ENCODE peak calls at places on chromosomes 6 and 20, in seven cellular contexts. P, Y, N, G, O, R and B are unnamed samples.

GRCh38 chr6:363909-364308 is 27.6 kb upstream of the IRF4 start:
- DNase-seq in R (no peak), G (no peak), O (no peak), N (no peak), P (no peak), Y (no peak), B (no peak)

GRCh38 chr6:112835078-112835477 is 487.9 kb downstream of the RFPL4B start:
- DNase-seq in Y (no peak), O (no peak), N (no peak), P (no peak), R (no peak), G (no peak), B (no peak)

GRCh38 chr6:137977814-137978213 is 110.8 kb downstream of the TNFAIP3 start:
- DNase-seq in G (no peak), O (no peak), R (no peak), N (peak), P (no peak), Y (no peak), B (no peak)

GRCh38 chr6:93418448-93419303 is 683 bp downstream of the EPHA7 start:
- DNase-seq in Y (no peak), O (peak), N (peak), P (peak), G (no peak), R (no peak), B (peak)

GRCh38 chr20:21315138-21315537 is 12.0 kb downstream of the XRN2 start:
- DNase-seq in Y (peak), N (no peak), G (no peak), P (no peak), R (no peak), O (no peak), B (no peak)

GRCh38 chr6:68746376-68746775 is 111.3 kb downstream of the ADGRB3 start:
- DNase-seq in G (no peak), Y (no peak), O (no peak), R (no peak), P (no peak), N (no peak), B (no peak)

GRCh38 chr6:24330137-24330732 is 27.6 kb downstream of the DCDC2 start:
- DNase-seq in Y (peak), P (peak), O (no peak), G (no peak), R (no peak), N (no peak), B (no peak)

GRCh38 chr20:35344354-35344837 is 52.2 kb upstream of the FAM83C start:
- DNase-seq in G (no peak), R (no peak), Y (peak), O (no peak), P (no peak), N (no peak), B (peak)

GRCh38 chr6:46510656-46511055 is 19.4 kb upstream of the RCAN2 start:
- DNase-seq in O (no peak), P (no peak), R (no peak), G (peak), N (peak), Y (peak), B (peak)

GRCh38 chr6:154478021-154478651 is 32.3 kb downstream of the CNKSR3 start:
- DNase-seq in Y (no peak), N (peak), G (peak), O (peak), R (no peak), P (no peak), B (peak)

GRCh38 chr6:1129141-1129540 is 182.8 kb upstream of the FOXQ1 start:
- DNase-seq in R (peak), P (no peak), O (no peak), N (peak), Y (no peak), G (no peak), B (no peak)

GRCh38 chr6:113998811-113999210 is 27.9 kb upstream of the HDAC2 start:
- DNase-seq in P (no peak), G (no peak), R (no peak), Y (no peak), O (no peak), N (no peak), B (no peak)

GRCh38 chr20:47995661-47996060 is 210.4 kb upstream of the SULF2 start:
- DNase-seq in R (no peak), P (no peak), N (no peak), G (no peak), O (no peak), Y (no peak), B (no peak)

GRCh38 chr6:17454316-17455005 is 61.1 kb downstream of the CAP2 start:
- DNase-seq in P (peak), Y (no peak), R (no peak), O (no peak), G (no peak), N (no peak), B (no peak)

GRCh38 chr6:103122766-103123601 is 1729.5 kb downstream of the GRIK2 start:
- DNase-seq in R (no peak), O (peak), Y (peak), N (peak), P (peak), G (no peak), B (no peak)

GRCh38 chr6:38591451-38591850 is 48.3 kb downstream of the BTBD9 start:
- DNase-seq in Y (no peak), O (no peak), N (no peak), P (no peak), R (no peak), G (no peak), B (no peak)

GRCh38 chr6:13391537-13391936 is 63.2 kb upstream of the TBC1D7 start:
- DNase-seq in P (no peak), N (no peak), O (no peak), Y (no peak), R (no peak), G (no peak), B (no peak)

GRCh38 chr6:14831922-14832321 is 413.9 kb upstream of the JARID2 start:
- DNase-seq in R (no peak), P (no peak), N (no peak), O (no peak), Y (no peak), G (no peak), B (no peak)

GRCh38 chr6:159104931-159105330 is 60.1 kb upstream of the TAGAP start:
- DNase-seq in R (no peak), N (no peak), G (no peak), P (peak), Y (no peak), O (no peak), B (no peak)

GRCh38 chr20:1870792-1871550 is 24.2 kb upstream of the SIRPA start:
- DNase-seq in G (no peak), Y (no peak), R (no peak), P (no peak), N (no peak), O (no peak), B (no peak)

GRCh38 chr20:32672982-32673727 is 586 bp downstream of the C20orf203 start:
- DNase-seq in Y (no peak), R (no peak), N (no peak), G (no peak), O (no peak), P (no peak), B (no peak)

GRCh38 chr6:170269151-170269872 is 21.6 kb downstream of the DLL1 start:
- DNase-seq in Y (no peak), G (no peak), P (no peak), R (no peak), O (peak), N (no peak), B (no peak)

GRCh38 chr6:6407061-6407723 is 86.7 kb upstream of the F13A1 start:
- DNase-seq in P (no peak), O (no peak), G (no peak), Y (no peak), R (no peak), N (no peak), B (no peak)

GRCh38 chr20:51553897-51554504 is 11.5 kb upstream of the NFATC2 start:
- DNase-seq in P (no peak), O (no peak), R (no peak), Y (no peak), N (no peak), G (no peak), B (no peak)

GRCh38 chr6:127019828-127020227 is 98.6 kb upstream of the RSPO3 start:
- DNase-seq in P (no peak), O (no peak), N (no peak), R (no peak), Y (no peak), G (no peak), B (no peak)

GRCh38 chr6:35298625-35299140 is 1.1 kb downstream of the DEF6 start:
- DNase-seq in Y (no peak), N (no peak), P (no peak), R (no peak), O (no peak), G (no peak), B (no peak)

GRCh38 chr20:20568604-20569205 is 143.7 kb downstream of the RALGAPA2 start:
- DNase-seq in N (no peak), R (no peak), G (no peak), Y (peak), P (peak), O (peak), B (no peak)

GRCh38 chr20:43722153-43722505 is 4.7 kb downstream of the GTSF1L start:
- DNase-seq in Y (no peak), N (no peak), O (no peak), P (no peak), G (no peak), R (no peak), B (no peak)

GRCh38 chr20:54474046-54474445 is 1.3 kb upstream of the DOK5 start:
- DNase-seq in N (no peak), O (no peak), P (no peak), Y (no peak), R (no peak), G (no peak), B (no peak)
- H3K4me3 ChIP-seq in N (no peak), O (no peak), P (no peak), Y (no peak), R (no peak), G (no peak), B (no peak)

DNA sequence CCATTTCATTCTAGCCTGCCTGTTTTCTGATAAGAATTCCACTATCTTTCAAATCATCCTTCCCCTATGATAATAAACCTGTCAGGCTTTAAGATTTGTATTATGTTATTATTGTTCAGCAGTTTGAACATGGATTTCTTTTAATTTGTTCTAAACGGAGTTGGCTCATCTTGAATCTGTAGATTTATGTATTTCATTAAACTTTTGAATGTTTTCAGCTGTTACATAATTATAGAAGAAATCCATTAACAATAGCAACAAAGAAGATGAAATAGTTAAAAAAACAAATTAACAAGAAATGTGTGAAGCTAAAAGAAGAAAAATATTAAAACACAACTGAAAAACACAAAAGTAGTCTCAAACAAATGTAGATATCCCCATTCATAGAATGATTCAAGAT is 223.7 kb upstream of the RUNX2 start:
- DNase-seq in O (no peak), N (no peak), G (no peak), P (no peak), Y (no peak), R (no peak), B (no peak)
- H3K4me3 ChIP-seq in O (no peak), N (no peak), G (no peak), P (no peak), Y (no peak), R (no peak), B (no peak)

DNA sequence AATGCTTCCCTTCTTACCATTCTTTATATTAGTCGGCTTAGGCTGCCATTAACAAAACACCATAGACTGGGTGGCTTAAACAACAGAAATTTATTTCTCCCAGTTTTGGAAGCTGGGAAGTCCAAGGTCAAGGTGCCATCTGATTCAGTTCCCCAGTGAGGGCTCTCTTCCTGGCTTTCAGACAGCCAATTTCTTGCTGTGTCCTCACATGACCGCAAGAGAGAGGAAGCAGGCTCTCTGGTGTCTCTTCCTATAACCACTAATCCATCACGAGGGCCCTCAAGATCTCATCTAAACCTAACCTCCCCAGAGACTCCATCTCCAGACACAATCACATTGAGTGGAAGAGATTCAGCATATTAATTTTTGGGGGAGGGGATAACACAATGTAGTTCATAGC is 193.0 kb upstream of the SGK1 start:
- DNase-seq in O (no peak), Y (no peak), R (no peak), P (no peak), G (no peak), N (peak), B (no peak)
- H3K4me3 ChIP-seq in O (no peak), Y (no peak), R (no peak), P (no peak), G (no peak), N (no peak), B (no peak)

GRCh38 chr6:82270791-82271392 is 23.3 kb upstream of the IBTK start:
- DNase-seq in Y (no peak), G (peak), O (no peak), N (no peak), P (peak), R (no peak), B (no peak)
- H3K4me3 ChIP-seq in Y (no peak), G (no peak), O (no peak), N (no peak), P (no peak), R (no peak), B (no peak)

GRCh38 chr6:30572078-30572605 is 900 bp downstream of the ABCF1 start:
- DNase-seq in N (no peak), G (no peak), Y (no peak), O (no peak), P (peak), R (no peak), B (no peak)

GRCh38 chr6:30570760-30571084 is 520 bp upstream of the ABCF1 start:
- DNase-seq in G (no peak), R (no peak), Y (no peak), P (no peak), O (no peak), N (no peak), B (peak)

GRCh38 chr6:30571085-30572077 is at the start of gene ABCF1:
- DNase-seq in Y (peak), P (peak), G (peak), N (peak), O (peak), R (peak), B (peak)

GRCh38 chr6:30568245-30568644 is 3.0 kb upstream of the ABCF1 start:
- DNase-seq in O (no peak), G (no peak), N (no peak), P (peak), R (no peak), Y (no peak), B (no peak)

GRCh38 chr6:30570263-30570662 is 979 bp upstream of the ABCF1 start:
- DNase-seq in G (no peak), O (no peak), R (no peak), P (peak), N (no peak), Y (no peak), B (no peak)
- H3K4me3 ChIP-seq in G (peak), O (peak), R (peak), P (no peak), N (peak), Y (peak), B (peak)

GRCh38 chr6:28474441-28475219 is 31.3 kb upstream of the ZSCAN23 start:
- DNase-seq in Y (peak), R (peak), P (peak), N (no peak), G (peak), O (no peak), B (no peak)
- H3K4me3 ChIP-seq in Y (peak), R (peak), P (peak), N (no peak), G (peak), O (no peak), B (no peak)

GRCh38 chr6:74459260-74459659 is 746.6 kb downstream of the COL12A1 start:
- DNase-seq in N (no peak), O (no peak), R (no peak), Y (no peak), P (no peak), G (no peak), B (no peak)
- H3K4me3 ChIP-seq in N (no peak), O (no peak), R (no peak), Y (no peak), P (no peak), G (no peak), B (no peak)

GRCh38 chr20:63554361-63555278 is 661 bp downstream of the FNDC11 start:
- DNase-seq in N (no peak), R (no peak), Y (no peak), G (no peak), O (no peak), P (no peak), B (no peak)
- H3K4me3 ChIP-seq in N (no peak), R (no peak), Y (peak), G (no peak), O (no peak), P (peak), B (peak)

GRCh38 chr6:85458782-85459181 is 8.9 kb downstream of the NT5E start:
- DNase-seq in R (no peak), Y (peak), G (no peak), O (peak), N (no peak), P (no peak), B (no peak)
- H3K4me3 ChIP-seq in R (no peak), Y (no peak), G (no peak), O (no peak), N (no peak), P (no peak), B (no peak)